ENCODE peak calls at places on chromosomes 11 and 22, in five cellular contexts. B is PC-9, Y is IMR-90, N is neuronal stem cell, A is mammary epithelial cell. S is an unnamed sample.

GRCh38 chr11:16001899-16002426 is 354.4 kb downstream of the SOX6 start:
- DNase-seq in B (peak), Y (peak), N (peak), A (peak), S (peak)

GRCh38 chr11:100980156-100980555 is 149.5 kb downstream of the PGR start:
- DNase-seq in B (no peak), Y (peak), N (no peak), A (no peak), S (peak)

GRCh38 chr22:42320463-42321416 is 50.3 kb upstream of the TCF20 start:
- DNase-seq in B (no peak), Y (no peak), N (no peak), A (no peak), S (no peak)

GRCh38 chr11:67267188-67268035 is 1.1 kb downstream of the GRK2 start:
- DNase-seq in B (peak), Y (no peak), N (no peak), A (peak), S (no peak)

GRCh38 chr22:46071451-46072029 is 78.8 kb upstream of the PPARA start:
- DNase-seq in B (peak), Y (peak), N (no peak), A (peak), S (peak)

GRCh38 chr11:115792903-115793302 is 288.7 kb upstream of the CADM1 start:
- DNase-seq in B (no peak), Y (no peak), N (no peak), A (no peak), S (no peak)

GRCh38 chr11:114285599-114285998 is 10.6 kb upstream of the NNMT start:
- DNase-seq in B (no peak), Y (peak), N (no peak), A (no peak), S (no peak)

GRCh38 chr11:44848963-44849350 is 101.7 kb downstream of the TP53I11 start:
- DNase-seq in B (no peak), Y (no peak), N (no peak), A (no peak), S (no peak)

GRCh38 chr22:49259870-49260615 is 567.6 kb downstream of the BRD1 start:
- DNase-seq in B (no peak), Y (no peak), N (no peak), A (no peak), S (no peak)

GRCh38 chr11:89498845-89499448 is 7.8 kb upstream of the NOX4 start:
- DNase-seq in B (no peak), Y (no peak), N (no peak), A (no peak), S (no peak)

GRCh38 chr11:131637469-131638175 is 267.2 kb downstream of the NTM start:
- DNase-seq in B (no peak), Y (no peak), N (no peak), A (no peak), S (no peak)

GRCh38 chr11:63534895-63535461 is 1.6 kb upstream of the PLAAT4 start:
- DNase-seq in B (no peak), Y (no peak), N (no peak), A (no peak), S (no peak)

GRCh38 chr11:117458275-117459120 is 130.8 kb downstream of the CEP164 start:
- DNase-seq in B (no peak), Y (no peak), N (no peak), A (peak), S (no peak)

GRCh38 chr22:41589260-41589600 is 410 bp downstream of the PMM1 start:
- DNase-seq in B (no peak), Y (no peak), N (peak), A (peak), S (peak)

GRCh38 chr11:46120361-46120710 is 918 bp downstream of the PHF21A start:
- DNase-seq in B (no peak), Y (no peak), N (no peak), A (no peak), S (peak)

GRCh38 chr11:50220651-50221050 is 188.0 kb downstream of the OR4C45 start:
- DNase-seq in B (no peak), Y (no peak), N (no peak), A (no peak), S (no peak)

GRCh38 chr11:45021001-45021400 is 70.3 kb upstream of the TP53I11 start:
- DNase-seq in B (no peak), Y (no peak), N (no peak), A (no peak), S (no peak)

GRCh38 chr22:27424319-27424718 is 377.2 kb downstream of the MN1 start:
- DNase-seq in B (peak), Y (peak), N (no peak), A (peak), S (no peak)

GRCh38 chr11:44993971-44994705 is 43.5 kb upstream of the TP53I11 start:
- DNase-seq in B (no peak), Y (no peak), N (no peak), A (no peak), S (no peak)

GRCh38 chr11:130217632-130218031 is 58.0 kb downstream of the ST14 start:
- DNase-seq in B (no peak), Y (no peak), N (no peak), A (no peak), S (no peak)

GRCh38 chr11:68684385-68685356 is at the start of gene GAL:
- DNase-seq in B (no peak), Y (no peak), N (no peak), A (no peak), S (peak)

GRCh38 chr11:68687986-68688385 is 3.6 kb downstream of the GAL start:
- DNase-seq in B (no peak), Y (no peak), N (no peak), A (no peak), S (no peak)

GRCh38 chr11:68686486-68686885 is 2.1 kb downstream of the GAL start:
- DNase-seq in B (no peak), Y (no peak), N (no peak), A (no peak), S (no peak)

GRCh38 chr11:68683952-68684384 is 376 bp upstream of the GAL start:
- DNase-seq in B (no peak), Y (no peak), N (no peak), A (no peak), S (no peak)

DNA sequence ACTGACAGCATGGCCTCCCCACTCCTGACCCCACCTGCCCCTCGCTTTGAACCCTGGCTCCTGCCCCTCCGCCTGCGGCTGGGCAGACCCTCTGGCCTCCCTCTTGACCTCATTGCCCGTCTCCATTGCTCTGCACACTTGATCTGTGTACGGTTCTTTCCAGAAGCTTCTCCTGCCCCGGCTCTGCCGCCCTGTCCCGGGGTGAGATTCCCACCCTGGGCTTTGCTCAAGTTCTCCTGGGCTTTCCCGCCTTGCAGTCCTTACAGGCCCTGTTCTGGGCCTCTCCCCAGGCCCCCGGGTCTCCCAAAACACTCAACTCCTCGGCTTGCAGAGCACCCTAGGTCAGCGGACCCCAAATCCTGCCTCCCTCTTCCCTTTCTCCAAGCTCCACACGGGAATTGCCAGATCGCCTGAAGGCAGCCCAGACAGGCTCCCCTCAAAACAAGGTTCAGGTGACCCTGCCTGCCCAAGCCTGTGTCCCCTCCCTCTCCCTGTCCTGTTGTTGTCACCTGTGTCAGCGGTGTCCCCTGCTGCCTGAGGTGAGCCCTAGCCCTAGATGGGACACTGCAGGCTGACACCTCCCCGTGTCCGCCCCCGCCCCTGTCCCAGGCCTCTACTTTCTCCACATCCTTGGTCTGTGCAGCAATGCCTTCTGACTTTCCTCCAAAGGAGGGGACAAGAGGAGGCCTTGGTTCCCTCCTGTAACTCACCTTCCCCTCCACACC is 1.5 kb downstream of the GAL start:
- DNase-seq in B (no peak), Y (no peak), N (no peak), A (no peak), S (no peak)
- H3K4me2 ChIP-seq in B (peak), Y (no peak), N (no peak), A (no peak), S (no peak)

DNA sequence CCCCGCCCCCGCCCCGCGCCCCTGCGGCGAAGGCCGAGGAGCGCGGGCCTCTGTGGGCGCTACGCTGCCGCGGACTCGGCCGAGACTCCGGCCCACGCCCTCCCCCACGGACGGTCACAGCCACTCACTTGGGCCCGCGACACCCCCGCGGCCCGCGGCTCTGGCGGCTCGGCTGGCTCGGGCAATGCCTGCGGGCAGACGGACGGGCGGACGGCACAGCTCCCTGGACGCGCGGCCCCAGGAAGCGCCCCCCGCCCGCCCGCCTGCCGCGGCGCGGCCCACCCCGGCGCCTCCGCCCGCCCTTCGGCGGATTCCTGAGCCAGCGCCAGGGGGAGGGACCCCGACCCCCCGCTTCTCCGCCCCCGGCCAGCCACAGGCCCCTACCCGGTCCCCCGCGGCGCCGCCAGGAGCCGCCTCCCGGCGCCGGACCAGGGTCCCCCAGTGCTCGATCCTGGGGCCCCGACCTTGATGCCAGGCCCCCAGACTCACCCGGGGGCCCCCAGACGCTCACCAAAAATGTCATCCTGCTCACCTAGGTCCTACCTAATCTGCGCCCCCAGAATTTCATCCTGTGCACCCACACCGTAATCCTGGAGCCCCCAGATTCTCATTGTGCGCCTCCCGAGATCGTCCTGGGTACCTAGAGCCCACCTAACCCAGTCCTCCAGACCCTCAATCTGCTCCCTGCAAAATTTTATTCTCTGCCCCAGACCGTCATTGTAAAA is at the start of gene EFEMP2:
- DNase-seq in B (no peak), Y (no peak), N (peak), A (no peak), S (peak)
- H3K4me2 ChIP-seq in B (peak), Y (peak), N (peak), A (peak), S (peak)

DNA sequence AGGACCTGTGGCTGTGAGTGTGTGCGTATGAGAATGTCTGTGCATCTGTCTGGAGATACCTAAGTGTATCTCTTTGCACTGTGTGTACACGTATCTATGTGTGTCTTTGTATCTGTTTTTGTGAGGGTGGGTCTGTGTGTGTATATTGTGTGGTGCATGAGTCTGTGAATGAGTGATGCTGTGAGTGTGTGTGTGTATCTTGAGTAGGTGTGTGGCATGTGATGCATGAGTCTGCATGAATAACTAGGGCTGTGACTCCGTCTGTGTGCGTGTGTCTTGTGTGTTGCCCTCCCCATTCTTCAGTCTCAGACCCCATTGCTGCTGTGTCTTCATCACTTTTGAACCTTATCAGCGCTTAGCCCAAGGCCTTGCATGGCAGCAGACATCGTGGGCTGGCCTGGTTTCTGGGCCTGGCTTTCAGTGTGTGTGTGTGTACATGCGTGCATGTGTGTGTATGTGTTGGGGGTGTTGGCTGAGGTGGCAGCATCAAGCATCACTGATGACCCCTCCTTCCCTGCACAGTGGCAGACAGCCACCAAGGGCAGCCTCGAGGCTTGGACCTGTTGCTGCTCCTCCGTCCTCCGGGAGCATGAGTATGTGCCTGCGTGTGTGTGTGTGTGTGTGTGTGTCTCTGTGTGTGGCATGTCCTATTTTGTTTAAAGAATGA is 1.4 kb downstream of the SGSM1 start:
- DNase-seq in B (no peak), Y (no peak), N (no peak), A (no peak), S (peak)
- H3K4me2 ChIP-seq in B (no peak), Y (no peak), N (no peak), A (no peak), S (peak)

GRCh38 chr22:23536821-23537345 is 43.2 kb downstream of the IGLL1 start:
- DNase-seq in B (no peak), Y (no peak), N (no peak), A (no peak), S (no peak)

GRCh38 chr22:23534851-23535717 is 45.0 kb downstream of the IGLL1 start:
- DNase-seq in B (no peak), Y (no peak), N (no peak), A (no peak), S (no peak)

GRCh38 chr22:23537421-23537820 is 42.7 kb downstream of the IGLL1 start:
- DNase-seq in B (no peak), Y (no peak), N (no peak), A (no peak), S (no peak)

GRCh38 chr22:23539135-23539838 is 40.8 kb downstream of the IGLL1 start:
- DNase-seq in B (peak), Y (peak), N (peak), A (peak), S (peak)

DNA sequence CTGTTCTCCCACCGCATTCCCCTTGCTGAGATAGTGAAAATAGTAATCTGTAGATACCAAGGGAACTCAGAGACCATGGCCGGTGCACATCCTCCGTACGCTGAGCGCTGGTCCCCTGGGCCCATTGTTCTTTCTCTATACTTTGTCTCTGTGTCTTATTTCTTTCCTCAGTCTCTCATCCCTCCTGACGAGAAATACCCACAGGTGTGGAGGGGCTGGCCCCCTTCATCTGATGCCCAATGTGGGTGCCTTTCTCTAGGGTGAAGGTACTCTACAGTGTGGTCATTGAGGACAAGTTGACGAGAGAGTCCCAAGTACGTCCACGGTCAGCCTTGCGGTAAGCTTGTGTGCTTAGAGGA is 41.6 kb downstream of the IGLL1 start:
- DNase-seq in B (no peak), Y (no peak), N (no peak), A (no peak), S (no peak)
- H3K4me2 ChIP-seq in B (no peak), Y (no peak), N (no peak), A (no peak), S (no peak)

GRCh38 chr11:68938088-68938487 is 34.4 kb downstream of the IGHMBP2 start:
- DNase-seq in B (no peak), Y (no peak), N (no peak), A (no peak), S (no peak)

GRCh38 chr11:68936358-68936636 is 32.6 kb downstream of the IGHMBP2 start:
- DNase-seq in B (no peak), Y (no peak), N (no peak), A (no peak), S (no peak)

GRCh38 chr11:68935066-68935465 is 31.4 kb downstream of the IGHMBP2 start:
- DNase-seq in B (no peak), Y (no peak), N (no peak), A (no peak), S (no peak)

GRCh38 chr11:68935516-68936357 is 32.0 kb downstream of the IGHMBP2 start:
- DNase-seq in B (no peak), Y (no peak), N (no peak), A (no peak), S (no peak)

DNA sequence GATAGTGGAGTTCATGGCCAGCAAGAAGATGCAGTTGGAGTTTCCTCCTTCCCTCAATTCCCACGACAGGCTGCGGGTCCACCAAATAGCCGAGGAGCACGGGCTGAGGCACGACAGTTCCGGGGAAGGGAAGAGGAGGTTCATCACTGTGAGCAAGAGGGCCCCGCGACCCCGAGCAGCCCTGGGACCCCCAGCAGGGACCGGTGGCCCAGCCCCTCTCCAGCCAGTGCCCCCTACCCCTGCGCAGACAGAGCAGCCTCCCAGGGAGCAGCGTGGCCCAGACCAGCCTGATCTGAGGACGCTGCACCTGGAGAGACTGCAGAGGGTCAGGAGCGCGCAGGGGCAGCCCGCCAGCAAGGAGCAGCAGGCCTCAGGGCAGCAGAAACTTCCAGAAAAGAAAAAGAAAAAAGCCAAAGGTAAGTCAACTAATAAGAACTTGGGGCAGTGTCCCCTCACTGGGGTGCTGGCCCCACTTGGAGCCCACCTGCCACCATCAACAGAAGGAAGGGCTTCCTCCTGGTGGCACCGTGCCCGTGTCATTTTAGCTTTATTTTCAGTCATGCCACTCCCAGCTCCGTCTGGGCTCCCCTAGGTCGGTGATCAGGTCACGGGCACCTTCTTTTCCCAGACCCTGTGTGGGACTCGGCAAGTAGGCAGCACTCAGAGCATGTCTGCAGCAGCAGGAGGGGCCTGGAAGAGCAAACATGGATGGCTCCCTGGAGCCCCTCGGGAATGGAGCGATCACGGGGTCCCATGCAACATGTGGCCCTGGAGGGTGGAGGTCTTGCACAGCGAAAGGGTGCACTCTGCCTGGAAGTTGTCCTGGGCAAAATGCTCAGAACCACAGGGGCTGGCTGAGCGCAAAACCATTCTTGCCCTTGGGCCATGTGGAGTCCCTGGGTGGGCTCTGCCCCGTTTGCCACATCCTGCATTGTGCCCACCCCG is 33.3 kb downstream of the IGHMBP2 start:
- DNase-seq in B (no peak), Y (no peak), N (no peak), A (no peak), S (no peak)
- H3K4me2 ChIP-seq in B (no peak), Y (no peak), N (no peak), A (no peak), S (no peak)

GRCh38 chr11:106160494-106160893 is 83.0 kb downstream of the AASDHPPT start:
- DNase-seq in B (no peak), Y (no peak), N (no peak), A (no peak), S (no peak)
- H3K4me2 ChIP-seq in B (peak), Y (peak), N (no peak), A (no peak), S (no peak)

DNA sequence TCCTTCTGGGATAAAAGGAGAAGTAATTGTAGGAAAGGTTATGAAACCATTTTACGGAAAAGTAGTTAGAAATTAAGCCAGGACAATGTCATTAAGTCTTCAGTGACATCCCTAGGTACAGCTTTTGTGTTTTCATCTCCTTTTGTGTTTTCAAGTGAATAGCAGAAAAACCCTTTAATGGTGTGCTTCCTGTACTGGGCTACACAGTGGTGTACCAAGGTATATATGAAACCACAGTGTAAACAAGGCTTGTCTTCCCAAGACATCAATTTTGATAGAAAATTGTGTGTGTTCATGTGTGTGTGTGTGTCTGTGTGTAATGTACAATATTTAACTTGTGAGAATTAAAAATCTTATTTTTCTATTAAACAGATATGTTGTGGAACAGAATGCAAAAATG is 8.9 kb downstream of the MRPL17 start:
- DNase-seq in B (no peak), Y (no peak), N (no peak), A (no peak), S (no peak)
- H3K4me2 ChIP-seq in B (no peak), Y (no peak), N (no peak), A (no peak), S (no peak)